ENCODE peak calls at places on chromosomes 4 and X, in four cellular contexts. R is GM23338, T is HCT116, M is osteoblast. B is an unnamed sample.
A peak's percentile ranks its signal among the peaks of the same experiment; 100 is the strongest.

GRCh38 chr4:158739600-158739999 is 16.4 kb upstream of the PPID start:
- DNase-seq in R (peak; percentile 17), T (no peak), M (no peak), B (no peak)

GRCh38 chr4:110292994-110293744 is 94.8 kb upstream of the ELOVL6 start:
- DNase-seq in R (no peak), M (no peak), T (no peak), B (no peak)

GRCh38 chr4:3440011-3440410 is 1.8 kb upstream of the HGFAC start:
- DNase-seq in M (no peak), R (no peak), T (no peak), B (no peak)

GRCh38 chr4:2059726-2060577 is 825 bp downstream of the NAT8L start:
- DNase-seq in M (peak; percentile 86), R (peak; percentile 54), T (no peak), B (no peak)

GRCh38 chr4:15536552-15537499 is 67.1 kb downstream of the CC2D2A start:
- DNase-seq in M (no peak), T (no peak), R (no peak), B (no peak)

GRCh38 chr4:168771251-168771650 is 238.8 kb downstream of the CBR4 start:
- DNase-seq in T (no peak), R (no peak), M (no peak), B (no peak)

GRCh38 chr4:74370912-74371311 is 6.0 kb downstream of the EREG start:
- DNase-seq in T (peak; percentile 70), M (no peak), R (peak; percentile 82), B (no peak)

GRCh38 chrX:29231800-29232199 is 644.6 kb downstream of the IL1RAPL1 start:
- DNase-seq in M (no peak), R (peak; percentile 3), T (no peak), B (no peak)

GRCh38 chr4:39976945-39977488 is 694 bp downstream of the PDS5A start:
- DNase-seq in T (no peak), M (peak; percentile 89), R (peak; percentile 19), B (no peak)

GRCh38 chr4:122542411-122543236 is 78.2 kb downstream of the IL21 start:
- DNase-seq in T (no peak), M (peak; percentile 38), R (no peak), B (no peak)

GRCh38 chr4:151922306-151922705 is 161.5 kb upstream of the GATB start:
- DNase-seq in R (no peak), M (no peak), T (no peak), B (no peak)

GRCh38 chrX:110866421-110866820 is 70.8 kb upstream of the CHRDL1 start:
- DNase-seq in M (no peak), T (no peak), R (no peak), B (no peak)

GRCh38 chrX:49934148-49934547 is 11.8 kb downstream of the CLCN5 start:
- DNase-seq in M (peak; percentile 67), T (no peak), R (no peak), B (no peak)

GRCh38 chrX:24899391-24899790 is 116.4 kb downstream of the ARX start:
- DNase-seq in T (no peak), R (no peak), M (no peak), B (no peak)

GRCh38 chr4:181757921-181758320 is 485.3 kb upstream of the TENM3 start:
- DNase-seq in M (no peak), T (no peak), R (no peak), B (no peak)

GRCh38 chrX:148416931-148417330 is 83.5 kb upstream of the AFF2 start:
- DNase-seq in R (no peak), M (no peak), T (no peak), B (no peak)

GRCh38 chrX:41919870-41920269 is 3.5 kb downstream of the CASK start:
- DNase-seq in T (no peak), M (no peak), R (no peak), B (no peak)

GRCh38 chr4:92735025-92735665 is 431.4 kb downstream of the GRID2 start:
- DNase-seq in R (no peak), M (no peak), T (no peak), B (no peak)
- H3K4me2 ChIP-seq in R (no peak overlapping the region), M (no peak overlapping the region), T (no peak overlapping the region), B (no peak overlapping the region)

GRCh38 chr4:8211737-8212581 is 12.9 kb downstream of the SH3TC1 start:
- DNase-seq in T (no peak), R (no peak), M (peak; percentile 86), B (no peak)

GRCh38 chr4:8213121-8213520 is 14.0 kb downstream of the SH3TC1 start:
- DNase-seq in T (no peak), R (no peak), M (no peak), B (no peak)

GRCh38 chr4:8214091-8214490 is 15.0 kb downstream of the SH3TC1 start:
- DNase-seq in T (no peak), M (no peak), R (no peak), B (no peak)

GRCh38 chr4:8211229-8211628 is 12.1 kb downstream of the SH3TC1 start:
- DNase-seq in T (no peak), R (no peak), M (no peak), B (no peak)

GRCh38 chr4:8212606-8213005 is 13.5 kb downstream of the SH3TC1 start:
- DNase-seq in R (no peak), T (no peak), M (no peak), B (no peak)
- H3K36me3 ChIP-seq in R (no peaks in the 10 kb centered on the region), T (no peaks in the 10 kb centered on the region), M (peaks cover 8% of the 10 kb centered on the region), B (peaks cover 44% of the 10 kb centered on the region)

GRCh38 chr4:57081651-57082349 is 28.4 kb downstream of the IGFBP7 start:
- DNase-seq in R (peak; percentile 50), T (no peak), M (no peak), B (no peak)

GRCh38 chr4:57085278-57085677 is 24.9 kb downstream of the IGFBP7 start:
- DNase-seq in R (no peak), T (no peak), M (no peak), B (no peak)

GRCh38 chr4:57086324-57086723 is 23.9 kb downstream of the IGFBP7 start:
- DNase-seq in T (no peak), R (no peak), M (no peak), B (no peak)

GRCh38 chr4:57083107-57083506 is 27.1 kb downstream of the IGFBP7 start:
- DNase-seq in R (no peak), M (no peak), T (no peak), B (no peak)

DNA sequence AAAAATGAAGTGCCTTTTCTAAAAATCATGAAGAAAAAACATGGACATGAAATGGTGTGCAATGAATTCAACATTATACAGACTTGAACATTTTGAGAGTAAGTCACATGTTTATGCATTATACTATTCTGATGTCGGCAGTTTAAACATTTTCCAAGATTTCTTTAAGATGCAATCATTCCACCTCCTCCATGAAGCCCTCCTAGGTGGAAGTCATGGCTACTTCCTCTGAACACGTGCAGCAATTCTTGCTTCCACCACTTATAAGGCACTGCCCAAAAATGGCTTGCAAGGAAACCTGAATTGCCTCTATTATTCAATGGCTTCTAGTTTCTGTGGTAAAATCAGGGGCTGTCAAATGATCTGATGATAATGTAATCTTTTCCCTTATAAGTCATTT is 25.8 kb downstream of the IGFBP7 start:
- DNase-seq in T (no peak), M (no peak), R (no peak), B (no peak)
- H3K4me2 ChIP-seq in T (no peak overlapping the region), M (no peak overlapping the region), R (no peak overlapping the region), B (no peak overlapping the region)

GRCh38 chr4:76764251-76764650 is 133.7 kb downstream of the SOWAHB start:
- DNase-seq in T (no peak), M (no peak), R (peak; percentile 71), B (no peak)
- H3K36me3 ChIP-seq in T (no peaks in the 10 kb centered on the region), M (no peaks in the 10 kb centered on the region), R (peaks cover 14% of the 10 kb centered on the region), B (peaks cover 5% of the 10 kb centered on the region)

DNA sequence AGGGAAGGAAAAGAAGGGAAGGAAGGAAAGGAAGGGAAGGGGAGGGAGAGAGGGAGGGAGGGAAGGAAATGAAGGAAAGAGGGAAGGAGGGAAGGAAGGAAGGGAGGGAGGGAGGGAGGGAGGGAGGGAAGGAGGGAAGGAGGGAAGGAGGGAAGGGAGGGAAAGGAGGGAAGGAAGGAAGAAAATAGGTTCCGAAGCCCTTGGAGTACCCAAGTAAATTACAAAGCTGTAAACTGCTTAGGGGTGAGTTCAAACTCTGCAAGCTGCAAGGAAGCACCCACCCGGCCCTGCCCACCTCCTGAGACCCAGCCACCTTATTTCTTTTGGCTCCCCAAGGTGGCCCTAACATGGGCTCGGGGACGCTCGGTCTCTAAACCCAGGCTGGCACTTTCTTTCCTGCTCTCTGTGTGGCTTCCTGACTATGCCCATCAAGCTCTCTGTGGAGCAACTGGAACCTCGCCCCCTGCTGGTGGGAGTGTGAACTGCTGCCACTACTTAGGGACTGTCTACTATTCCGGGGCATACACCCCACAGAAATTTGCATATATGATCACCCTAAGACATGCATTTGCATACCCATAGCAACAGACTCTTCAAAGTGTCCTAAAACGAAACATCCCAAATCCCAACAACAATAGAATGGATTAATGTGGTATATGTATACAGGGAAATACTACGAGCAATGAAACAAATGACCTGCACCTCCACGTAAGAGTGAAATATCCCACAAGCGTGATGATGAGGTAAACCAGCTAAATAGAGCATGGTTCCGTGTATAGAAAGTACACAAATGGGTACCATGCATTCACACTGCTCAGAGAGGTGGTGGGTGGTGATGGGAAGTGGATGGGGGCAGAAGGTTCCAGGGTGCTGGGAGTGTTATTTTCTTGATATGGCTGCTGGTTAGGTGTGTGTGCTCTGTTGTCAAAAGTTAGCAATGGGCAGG is 151.7 kb upstream of the TBL1X start:
- DNase-seq in M (no peak), T (peak; percentile 15), R (peak; percentile 58), B (no peak)
- H3K4me2 ChIP-seq in M (no peak overlapping the region), T (peak overlapping the region; percentile 9), R (no peak overlapping the region), B (no peak overlapping the region)

DNA sequence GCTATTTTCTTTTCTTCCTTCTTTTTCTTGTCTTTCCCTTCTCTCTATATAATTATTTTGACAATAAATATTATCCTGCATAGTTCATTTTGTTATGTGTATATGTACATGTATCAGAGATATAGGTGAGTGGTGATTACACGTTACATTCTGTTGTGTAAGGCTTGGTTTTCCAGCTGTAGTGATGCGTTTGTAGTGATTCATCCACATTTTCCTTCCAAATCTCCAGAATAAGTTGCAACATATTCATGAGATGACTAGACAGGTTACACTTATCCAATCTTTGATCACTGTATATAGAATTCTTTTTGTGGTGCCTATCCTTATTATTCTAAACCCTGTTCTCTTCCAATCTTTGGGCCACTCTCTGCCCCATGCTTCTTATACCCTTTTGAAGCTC is 540.2 kb downstream of the GBA3 start:
- DNase-seq in M (no peak), R (no peak), T (no peak), B (peak; percentile 13)
- H3K36me3 ChIP-seq in M (no peaks in the 10 kb centered on the region), R (no peaks in the 10 kb centered on the region), T (no peaks in the 10 kb centered on the region), B (no peaks in the 10 kb centered on the region)

GRCh38 chrX:32293962-32294708 is 917.2 kb downstream of the DMD start:
- DNase-seq in M (no peak), T (no peak), R (no peak), B (no peak)
- H3K4me2 ChIP-seq in M (no peak overlapping the region), T (no peak overlapping the region), R (no peak overlapping the region), B (no peak overlapping the region)

GRCh38 chr4:77849278-77849965 is 13.2 kb upstream of the MRPL1 start:
- DNase-seq in T (no peak), M (no peak), R (no peak), B (no peak)

GRCh38 chr4:77843628-77844027 is 19.0 kb upstream of the MRPL1 start:
- DNase-seq in T (no peak), M (no peak), R (peak; percentile 29), B (no peak)

GRCh38 chr4:77844363-77844762 is 18.3 kb upstream of the MRPL1 start:
- DNase-seq in T (no peak), R (no peak), M (no peak), B (no peak)

GRCh38 chr4:77845400-77845799 is 17.2 kb upstream of the MRPL1 start:
- DNase-seq in R (no peak), M (no peak), T (no peak), B (no peak)

GRCh38 chr4:77845929-77846328 is 16.7 kb upstream of the MRPL1 start:
- DNase-seq in R (no peak), M (no peak), T (no peak), B (no peak)
- H3K36me3 ChIP-seq in R (no peaks in the 10 kb centered on the region), M (no peaks in the 10 kb centered on the region), T (no peaks in the 10 kb centered on the region), B (no peaks in the 10 kb centered on the region)